ENCODE peak calls at places on chromosome 3, in ten cellular contexts. One of them, this sample, is unnamed.

GRCh38 chr3:127459891-127460290 is 130.6 kb downstream of the TPRA1 start:
- DNase-seq in stimulated activated naive CD8-positive, alpha-beta T cell treated with anti-CD3 and anti-CD28 coated beads, Interleukin-15, Interleukin-2, amounts not matched to agents 100 U/mL and 50 U/mL, for 24 hours: no peak
- DNase-seq in Daoy: no peak
- DNase-seq in fibroblast of lung: no peak
- DNase-seq in PC-9: no peak
- DNase-seq in Calu3: no peak
- DNase-seq in HTR-8/SVneo: no peak
- DNase-seq in NCI-H345: no peak
- DNase-seq in activated CD4-positive, CD25-positive, alpha-beta regulatory T cell: no peak
- DNase-seq in activated T-cell treated with anti-CD3 and anti-CD28 coated beads for 1 hour: no peak
- DNase-seq in this sample: no peak

GRCh38 chr3:186852994-186853393 is 10.5 kb downstream of the ADIPOQ start:
- DNase-seq in Calu3: no peak
- DNase-seq in Daoy: no peak
- DNase-seq in PC-9: no peak
- DNase-seq in NCI-H345: no peak
- DNase-seq in activated CD4-positive, CD25-positive, alpha-beta regulatory T cell: no peak
- DNase-seq in fibroblast of lung: no peak
- DNase-seq in stimulated activated naive CD8-positive, alpha-beta T cell treated with anti-CD3 and anti-CD28 coated beads, Interleukin-15, Interleukin-2, amounts not matched to agents 100 U/mL and 50 U/mL, for 24 hours: no peak
- DNase-seq in activated T-cell treated with anti-CD3 and anti-CD28 coated beads for 1 hour: no peak
- DNase-seq in HTR-8/SVneo: no peak
- DNase-seq in this sample: no peak

GRCh38 chr3:174325834-174326705 is 533.1 kb upstream of the NAALADL2 start:
- DNase-seq in HTR-8/SVneo: no peak
- DNase-seq in Daoy: no peak
- DNase-seq in activated CD4-positive, CD25-positive, alpha-beta regulatory T cell: no peak
- DNase-seq in activated T-cell treated with anti-CD3 and anti-CD28 coated beads for 1 hour: no peak
- DNase-seq in PC-9: no peak
- DNase-seq in stimulated activated naive CD8-positive, alpha-beta T cell treated with anti-CD3 and anti-CD28 coated beads, Interleukin-15, Interleukin-2, amounts not matched to agents 100 U/mL and 50 U/mL, for 24 hours: no peak
- DNase-seq in NCI-H345: no peak
- DNase-seq in Calu3: no peak
- DNase-seq in fibroblast of lung: peak; percentile 44
- DNase-seq in this sample: no peak

GRCh38 chr3:86416334-86416733 is 574.6 kb downstream of the VGLL3 start:
- DNase-seq in PC-9: peak; percentile 40
- DNase-seq in stimulated activated naive CD8-positive, alpha-beta T cell treated with anti-CD3 and anti-CD28 coated beads, Interleukin-15, Interleukin-2, amounts not matched to agents 100 U/mL and 50 U/mL, for 24 hours: no peak
- DNase-seq in HTR-8/SVneo: peak; percentile 1
- DNase-seq in NCI-H345: no peak
- DNase-seq in activated CD4-positive, CD25-positive, alpha-beta regulatory T cell: no peak
- DNase-seq in Daoy: no peak
- DNase-seq in Calu3: no peak
- DNase-seq in activated T-cell treated with anti-CD3 and anti-CD28 coated beads for 1 hour: no peak
- DNase-seq in fibroblast of lung: no peak
- DNase-seq in this sample: no peak

GRCh38 chr3:14884665-14885064 is 62.7 kb upstream of the NR2C2 start:
- DNase-seq in Calu3: no peak
- DNase-seq in activated T-cell treated with anti-CD3 and anti-CD28 coated beads for 1 hour: peak; percentile 12
- DNase-seq in NCI-H345: no peak
- DNase-seq in stimulated activated naive CD8-positive, alpha-beta T cell treated with anti-CD3 and anti-CD28 coated beads, Interleukin-15, Interleukin-2, amounts not matched to agents 100 U/mL and 50 U/mL, for 24 hours: no peak
- DNase-seq in HTR-8/SVneo: no peak
- DNase-seq in Daoy: peak; percentile 26
- DNase-seq in PC-9: peak; percentile 35
- DNase-seq in fibroblast of lung: no peak
- DNase-seq in activated CD4-positive, CD25-positive, alpha-beta regulatory T cell: no peak
- DNase-seq in this sample: peak; percentile 37

GRCh38 chr3:195767792-195768191 is 43.9 kb downstream of the MUC4 start:
- DNase-seq in activated T-cell treated with anti-CD3 and anti-CD28 coated beads for 1 hour: no peak
- DNase-seq in NCI-H345: no peak
- DNase-seq in PC-9: no peak
- DNase-seq in activated CD4-positive, CD25-positive, alpha-beta regulatory T cell: no peak
- DNase-seq in stimulated activated naive CD8-positive, alpha-beta T cell treated with anti-CD3 and anti-CD28 coated beads, Interleukin-15, Interleukin-2, amounts not matched to agents 100 U/mL and 50 U/mL, for 24 hours: no peak
- DNase-seq in fibroblast of lung: no peak
- DNase-seq in Daoy: no peak
- DNase-seq in HTR-8/SVneo: no peak
- DNase-seq in Calu3: no peak
- DNase-seq in this sample: no peak

GRCh38 chr3:171456765-171457164 is 3.4 kb downstream of the TNIK start:
- DNase-seq in activated T-cell treated with anti-CD3 and anti-CD28 coated beads for 1 hour: no peak
- DNase-seq in NCI-H345: no peak
- DNase-seq in PC-9: no peak
- DNase-seq in fibroblast of lung: no peak
- DNase-seq in Calu3: no peak
- DNase-seq in activated CD4-positive, CD25-positive, alpha-beta regulatory T cell: no peak
- DNase-seq in stimulated activated naive CD8-positive, alpha-beta T cell treated with anti-CD3 and anti-CD28 coated beads, Interleukin-15, Interleukin-2, amounts not matched to agents 100 U/mL and 50 U/mL, for 24 hours: no peak
- DNase-seq in HTR-8/SVneo: no peak
- DNase-seq in Daoy: no peak
- DNase-seq in this sample: no peak

GRCh38 chr3:11692251-11692813 is 48.6 kb upstream of the VGLL4 start:
- DNase-seq in PC-9: no peak
- DNase-seq in stimulated activated naive CD8-positive, alpha-beta T cell treated with anti-CD3 and anti-CD28 coated beads, Interleukin-15, Interleukin-2, amounts not matched to agents 100 U/mL and 50 U/mL, for 24 hours: no peak
- DNase-seq in Calu3: no peak
- DNase-seq in activated CD4-positive, CD25-positive, alpha-beta regulatory T cell: no peak
- DNase-seq in fibroblast of lung: no peak
- DNase-seq in HTR-8/SVneo: no peak
- DNase-seq in NCI-H345: no peak
- DNase-seq in Daoy: no peak
- DNase-seq in activated T-cell treated with anti-CD3 and anti-CD28 coated beads for 1 hour: no peak
- DNase-seq in this sample: no peak

GRCh38 chr3:157532529-157533297 is 29.5 kb upstream of the VEPH1 start:
- DNase-seq in activated T-cell treated with anti-CD3 and anti-CD28 coated beads for 1 hour: no peak
- DNase-seq in stimulated activated naive CD8-positive, alpha-beta T cell treated with anti-CD3 and anti-CD28 coated beads, Interleukin-15, Interleukin-2, amounts not matched to agents 100 U/mL and 50 U/mL, for 24 hours: no peak
- DNase-seq in NCI-H345: peak; percentile 43
- DNase-seq in PC-9: peak; percentile 37
- DNase-seq in fibroblast of lung: peak; percentile 96
- DNase-seq in Calu3: peak; percentile 74
- DNase-seq in activated CD4-positive, CD25-positive, alpha-beta regulatory T cell: no peak
- DNase-seq in HTR-8/SVneo: peak; percentile 66
- DNase-seq in Daoy: peak; percentile 91
- DNase-seq in this sample: no peak

GRCh38 chr3:41580274-41580959 is 381.1 kb downstream of the CTNNB1 start:
- DNase-seq in activated CD4-positive, CD25-positive, alpha-beta regulatory T cell: no peak
- DNase-seq in NCI-H345: no peak
- DNase-seq in activated T-cell treated with anti-CD3 and anti-CD28 coated beads for 1 hour: no peak
- DNase-seq in Calu3: no peak
- DNase-seq in PC-9: no peak
- DNase-seq in Daoy: no peak
- DNase-seq in fibroblast of lung: peak; percentile 32
- DNase-seq in HTR-8/SVneo: no peak
- DNase-seq in stimulated activated naive CD8-positive, alpha-beta T cell treated with anti-CD3 and anti-CD28 coated beads, Interleukin-15, Interleukin-2, amounts not matched to agents 100 U/mL and 50 U/mL, for 24 hours: no peak
- DNase-seq in this sample: no peak

GRCh38 chr3:197372076-197372661 is 73.8 kb upstream of the DLG1 start:
- DNase-seq in PC-9: peak; percentile 92
- DNase-seq in Calu3: peak; percentile 62
- DNase-seq in activated CD4-positive, CD25-positive, alpha-beta regulatory T cell: no peak
- DNase-seq in fibroblast of lung: peak; percentile 86
- DNase-seq in stimulated activated naive CD8-positive, alpha-beta T cell treated with anti-CD3 and anti-CD28 coated beads, Interleukin-15, Interleukin-2, amounts not matched to agents 100 U/mL and 50 U/mL, for 24 hours: no peak
- DNase-seq in Daoy: peak; percentile 75
- DNase-seq in NCI-H345: no peak
- DNase-seq in HTR-8/SVneo: peak; percentile 68
- DNase-seq in activated T-cell treated with anti-CD3 and anti-CD28 coated beads for 1 hour: no peak
- DNase-seq in this sample: no peak

GRCh38 chr3:43072361-43072760 is 33.5 kb downstream of the POMGNT2 start:
- DNase-seq in HTR-8/SVneo: no peak
- DNase-seq in PC-9: no peak
- DNase-seq in Daoy: no peak
- DNase-seq in NCI-H345: no peak
- DNase-seq in stimulated activated naive CD8-positive, alpha-beta T cell treated with anti-CD3 and anti-CD28 coated beads, Interleukin-15, Interleukin-2, amounts not matched to agents 100 U/mL and 50 U/mL, for 24 hours: no peak
- DNase-seq in activated CD4-positive, CD25-positive, alpha-beta regulatory T cell: no peak
- DNase-seq in activated T-cell treated with anti-CD3 and anti-CD28 coated beads for 1 hour: no peak
- DNase-seq in Calu3: no peak
- DNase-seq in fibroblast of lung: no peak
- DNase-seq in this sample: no peak

GRCh38 chr3:23017800-23018199 is 185.3 kb upstream of the UBE2E2 start:
- DNase-seq in activated T-cell treated with anti-CD3 and anti-CD28 coated beads for 1 hour: no peak
- DNase-seq in activated CD4-positive, CD25-positive, alpha-beta regulatory T cell: no peak
- DNase-seq in Calu3: peak; percentile 47
- DNase-seq in HTR-8/SVneo: peak; percentile 55
- DNase-seq in NCI-H345: no peak
- DNase-seq in PC-9: peak; percentile 68
- DNase-seq in Daoy: peak; percentile 17
- DNase-seq in fibroblast of lung: no peak
- DNase-seq in stimulated activated naive CD8-positive, alpha-beta T cell treated with anti-CD3 and anti-CD28 coated beads, Interleukin-15, Interleukin-2, amounts not matched to agents 100 U/mL and 50 U/mL, for 24 hours: no peak
- DNase-seq in this sample: no peak

GRCh38 chr3:141181819-141182218 is 49.8 kb upstream of the PXYLP1 start:
- DNase-seq in PC-9: no peak
- DNase-seq in HTR-8/SVneo: no peak
- DNase-seq in Daoy: no peak
- DNase-seq in NCI-H345: no peak
- DNase-seq in fibroblast of lung: no peak
- DNase-seq in Calu3: no peak
- DNase-seq in activated CD4-positive, CD25-positive, alpha-beta regulatory T cell: no peak
- DNase-seq in activated T-cell treated with anti-CD3 and anti-CD28 coated beads for 1 hour: no peak
- DNase-seq in stimulated activated naive CD8-positive, alpha-beta T cell treated with anti-CD3 and anti-CD28 coated beads, Interleukin-15, Interleukin-2, amounts not matched to agents 100 U/mL and 50 U/mL, for 24 hours: no peak
- DNase-seq in this sample: no peak

GRCh38 chr3:187979543-187979942 is 174.4 kb upstream of the LPP start:
- DNase-seq in fibroblast of lung: no peak
- DNase-seq in NCI-H345: peak; percentile 12
- DNase-seq in Calu3: no peak
- DNase-seq in activated T-cell treated with anti-CD3 and anti-CD28 coated beads for 1 hour: no peak
- DNase-seq in activated CD4-positive, CD25-positive, alpha-beta regulatory T cell: peak; percentile 13
- DNase-seq in HTR-8/SVneo: no peak
- DNase-seq in stimulated activated naive CD8-positive, alpha-beta T cell treated with anti-CD3 and anti-CD28 coated beads, Interleukin-15, Interleukin-2, amounts not matched to agents 100 U/mL and 50 U/mL, for 24 hours: no peak
- DNase-seq in PC-9: no peak
- DNase-seq in Daoy: no peak
- DNase-seq in this sample: no peak

GRCh38 chr3:85050806-85051205 is 92.0 kb downstream of the CADM2 start:
- DNase-seq in fibroblast of lung: no peak
- DNase-seq in HTR-8/SVneo: no peak
- DNase-seq in NCI-H345: no peak
- DNase-seq in stimulated activated naive CD8-positive, alpha-beta T cell treated with anti-CD3 and anti-CD28 coated beads, Interleukin-15, Interleukin-2, amounts not matched to agents 100 U/mL and 50 U/mL, for 24 hours: no peak
- DNase-seq in activated CD4-positive, CD25-positive, alpha-beta regulatory T cell: no peak
- DNase-seq in activated T-cell treated with anti-CD3 and anti-CD28 coated beads for 1 hour: no peak
- DNase-seq in Daoy: no peak
- DNase-seq in Calu3: no peak
- DNase-seq in PC-9: no peak
- DNase-seq in this sample: no peak

GRCh38 chr3:59797533-59797932 is 747.7 kb upstream of the CFAP20DC start:
- DNase-seq in Daoy: no peak
- DNase-seq in HTR-8/SVneo: no peak
- DNase-seq in activated CD4-positive, CD25-positive, alpha-beta regulatory T cell: no peak
- DNase-seq in PC-9: no peak
- DNase-seq in NCI-H345: no peak
- DNase-seq in stimulated activated naive CD8-positive, alpha-beta T cell treated with anti-CD3 and anti-CD28 coated beads, Interleukin-15, Interleukin-2, amounts not matched to agents 100 U/mL and 50 U/mL, for 24 hours: no peak
- DNase-seq in Calu3: no peak
- DNase-seq in fibroblast of lung: no peak
- DNase-seq in activated T-cell treated with anti-CD3 and anti-CD28 coated beads for 1 hour: no peak
- DNase-seq in this sample: no peak

GRCh38 chr3:116005404-116005803 is 382.1 kb downstream of the GAP43 start:
- DNase-seq in Calu3: no peak
- DNase-seq in Daoy: peak; percentile 97
- DNase-seq in NCI-H345: no peak
- DNase-seq in PC-9: peak; percentile 22
- DNase-seq in stimulated activated naive CD8-positive, alpha-beta T cell treated with anti-CD3 and anti-CD28 coated beads, Interleukin-15, Interleukin-2, amounts not matched to agents 100 U/mL and 50 U/mL, for 24 hours: no peak
- DNase-seq in HTR-8/SVneo: no peak
- DNase-seq in activated T-cell treated with anti-CD3 and anti-CD28 coated beads for 1 hour: no peak
- DNase-seq in fibroblast of lung: peak; percentile 89
- DNase-seq in activated CD4-positive, CD25-positive, alpha-beta regulatory T cell: no peak
- DNase-seq in this sample: no peak

GRCh38 chr3:159627634-159628033 is 361.0 kb upstream of the IL12A start:
- DNase-seq in activated T-cell treated with anti-CD3 and anti-CD28 coated beads for 1 hour: no peak
- DNase-seq in stimulated activated naive CD8-positive, alpha-beta T cell treated with anti-CD3 and anti-CD28 coated beads, Interleukin-15, Interleukin-2, amounts not matched to agents 100 U/mL and 50 U/mL, for 24 hours: no peak
- DNase-seq in Daoy: no peak
- DNase-seq in HTR-8/SVneo: no peak
- DNase-seq in PC-9: no peak
- DNase-seq in fibroblast of lung: no peak
- DNase-seq in Calu3: no peak
- DNase-seq in activated CD4-positive, CD25-positive, alpha-beta regulatory T cell: no peak
- DNase-seq in NCI-H345: no peak
- DNase-seq in this sample: no peak